ENCODE peak calls at places on chromosomes 4 and X, in six cellular contexts. N, I, M, X, E and L are unnamed samples.

GRCh38 chr4:173398251-173398650 is 665 bp downstream of the SCRG1 start:
- DNase-seq in N (peak), I (no peak), M (no peak), X (no peak), E (no peak), L (no peak)

GRCh38 chr4:61891953-61892352 is 691.8 kb downstream of the ADGRL3 start:
- DNase-seq in N (no peak), M (no peak), X (no peak), E (no peak), I (no peak), L (no peak)

GRCh38 chr4:155953151-155954117 is at the start of gene CTSO:
- DNase-seq in I (peak), M (peak), E (peak), X (peak), N (peak), L (peak)

GRCh38 chr4:175253184-175253902 is 335.2 kb downstream of the ADAM29 start:
- DNase-seq in M (no peak), X (no peak), E (no peak), I (no peak), N (no peak), L (no peak)

GRCh38 chr4:26727849-26728248 is 132.8 kb upstream of the STIM2 start:
- DNase-seq in N (no peak), E (no peak), X (no peak), M (no peak), I (no peak), L (no peak)

GRCh38 chr4:6422866-6423265 is 49.5 kb downstream of the PPP2R2C start:
- DNase-seq in X (no peak), N (no peak), M (no peak), I (no peak), E (no peak), L (no peak)

GRCh38 chr4:154686838-154687237 is 57.0 kb upstream of the LRAT start:
- DNase-seq in I (no peak), E (no peak), N (no peak), X (no peak), M (no peak), L (no peak)

GRCh38 chr4:187124311-187124710 is 400.7 kb upstream of the FAT1 start:
- DNase-seq in X (no peak), E (no peak), N (peak), M (no peak), I (no peak), L (no peak)

GRCh38 chrX:86133761-86134160 is 14.5 kb upstream of the DACH2 start:
- DNase-seq in X (no peak), I (peak), E (peak), N (no peak), M (no peak), L (no peak)

GRCh38 chr4:76692761-76693160 is 205.2 kb downstream of the SOWAHB start:
- DNase-seq in M (no peak), E (no peak), X (no peak), N (no peak), I (no peak), L (no peak)

GRCh38 chrX:39764441-39764914 is 333.3 kb downstream of the BCOR start:
- DNase-seq in E (peak), M (no peak), N (no peak), X (no peak), I (peak), L (no peak)

GRCh38 chrX:77723684-77724083 is 62.3 kb downstream of the ATRX start:
- DNase-seq in I (no peak), E (no peak), X (no peak), N (no peak), M (no peak), L (no peak)

GRCh38 chr4:83772680-83773079 is 236.8 kb downstream of the GPAT3 start:
- DNase-seq in N (no peak), I (no peak), E (peak), X (no peak), M (no peak), L (no peak)

GRCh38 chrX:9340619-9341304 is 124.1 kb upstream of the TBL1X start:
- DNase-seq in X (peak), E (peak), N (peak), I (no peak), M (no peak), L (no peak)